ENCODE peak calls at places on chromosomes 2 and 18, in eight cellular contexts. W, Q, Z, C, P, G, V and E are unnamed samples.

GRCh38 chr2:94994914-94995236 is 30.6 kb upstream of the MAL start:
- DNase-seq in C (no peak), G (no peak), Z (no peak), Q (no peak), V (no peak), P (no peak), W (no peak), E (no peak)

GRCh38 chr2:210859314-210859713 is 302.9 kb downstream of the CPS1 start:
- DNase-seq in Z (no peak), P (no peak), V (no peak), C (no peak), G (no peak), Q (no peak), W (no peak), E (no peak)

GRCh38 chr2:46101557-46102220 is 195.5 kb upstream of the EPAS1 start:
- DNase-seq in P (no peak), C (no peak), G (no peak), Z (no peak), V (no peak), Q (no peak), W (no peak), E (no peak)

GRCh38 chr2:60808330-60808801 is 52.3 kb downstream of the PAPOLG start:
- DNase-seq in W (no peak), P (peak), C (no peak), V (no peak), Q (peak), Z (no peak), G (peak), E (no peak)

GRCh38 chr18:8657873-8658521 is 47.4 kb upstream of the MTCL1 start:
- DNase-seq in P (peak), W (no peak), V (no peak), C (peak), Z (no peak), Q (no peak), G (no peak), E (no peak)

GRCh38 chr2:143776531-143776930 is 647.3 kb downstream of the ARHGAP15 start:
- DNase-seq in V (no peak), Q (no peak), P (no peak), C (no peak), Z (no peak), W (no peak), G (no peak), E (no peak)

GRCh38 chr2:198368089-198368488 is 563.7 kb downstream of the PLCL1 start:
- DNase-seq in Q (no peak), W (no peak), C (no peak), G (no peak), P (no peak), Z (no peak), V (no peak), E (no peak)

GRCh38 chr18:59159986-59160385 is 20.3 kb downstream of the SEC11C start:
- DNase-seq in C (no peak), P (no peak), Z (no peak), W (no peak), V (no peak), Q (no peak), G (no peak), E (no peak)

GRCh38 chr2:59025157-59025757 is 784.1 kb upstream of the FANCL start:
- DNase-seq in W (peak), G (peak), Q (peak), V (no peak), Z (peak), C (peak), P (peak), E (peak)

GRCh38 chr18:51339866-51340265 is 142.4 kb upstream of the MEX3C start:
- DNase-seq in Q (no peak), C (no peak), W (no peak), P (no peak), V (no peak), G (no peak), Z (no peak), E (no peak)

GRCh38 chr18:13823707-13824395 is at the start of gene MC5R:
- DNase-seq in Q (no peak), W (no peak), G (peak), P (peak), Z (peak), V (no peak), C (peak), E (no peak)
- H3K9ac ChIP-seq in Q (no peak), W (no peak), G (no peak), P (no peak), Z (no peak), V (no peak), C (no peak), E (no peak)

GRCh38 chr2:9142551-9143263 is 63.9 kb upstream of the ASAP2 start:
- DNase-seq in G (peak), P (peak), V (no peak), Q (peak), W (peak), C (peak), Z (peak), E (no peak)
- TF ChIP-seq POLR2AphosphoS5 in G (no peak), P (peak), V (no peak), Q (peak), W (peak), C (no peak), Z (peak), E (no peak)

DNA sequence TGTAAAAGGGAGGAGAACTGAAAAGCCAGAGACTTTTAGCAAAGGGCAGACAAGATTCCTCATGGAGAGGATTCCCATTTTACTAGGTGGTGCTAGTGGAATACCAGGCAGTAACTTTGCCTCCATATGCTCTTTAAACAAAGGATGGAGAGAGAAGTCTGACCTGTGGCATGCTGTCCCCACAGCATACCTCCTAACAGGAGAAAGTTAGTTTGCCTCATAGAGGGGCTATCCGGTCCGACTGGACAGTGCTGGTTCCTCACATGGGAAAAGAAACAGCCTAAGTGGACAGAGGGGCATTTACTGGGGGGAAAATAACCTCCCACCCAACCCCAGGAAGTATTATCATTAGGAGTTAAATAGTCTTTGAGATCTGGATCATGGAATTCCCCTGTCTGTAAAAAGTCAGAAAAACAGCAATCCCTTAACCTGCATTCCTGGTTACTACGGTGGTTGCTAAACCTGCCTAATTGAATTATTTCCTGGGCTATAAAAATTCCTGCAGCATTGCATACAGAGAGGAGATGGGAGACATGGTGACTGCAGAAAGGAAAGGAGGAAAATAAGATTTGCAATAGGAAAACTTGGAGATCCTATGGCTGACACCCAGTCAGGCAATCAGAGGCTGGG is 31.5 kb upstream of the GMCL1 start:
- DNase-seq in G (no peak), P (no peak), W (no peak), Z (peak), V (no peak), C (no peak), Q (no peak), E (no peak)
- H3K9ac ChIP-seq in G (no peak), P (no peak), W (no peak), Z (peak), V (peak), C (peak), Q (no peak), E (no peak)

DNA sequence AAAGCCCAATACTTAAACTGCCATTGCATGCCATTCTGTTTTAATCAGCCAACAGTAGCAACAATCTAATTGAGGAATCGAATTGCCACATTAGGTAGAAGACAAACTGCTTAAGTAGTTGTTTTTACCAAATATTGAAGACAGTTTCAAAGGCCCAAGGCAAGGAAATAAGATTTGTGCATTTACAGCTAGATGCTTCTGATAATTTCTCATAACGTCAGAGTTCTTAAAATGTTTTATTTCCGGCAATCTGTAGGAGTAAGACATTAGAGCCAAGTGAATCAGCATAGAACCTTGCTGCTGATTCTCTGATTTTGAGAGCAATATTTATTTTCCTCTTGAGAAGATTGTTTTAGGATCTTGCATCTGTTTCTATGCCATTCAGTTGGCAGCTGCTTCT is 174.3 kb downstream of the RBM43 start:
- DNase-seq in Q (no peak), C (no peak), V (no peak), W (no peak), Z (no peak), P (no peak), G (no peak), E (peak)
- TF ChIP-seq POLR2AphosphoS5 in Q (no peak), C (no peak), V (no peak), W (no peak), Z (no peak), P (no peak), G (no peak), E (no peak)

DNA sequence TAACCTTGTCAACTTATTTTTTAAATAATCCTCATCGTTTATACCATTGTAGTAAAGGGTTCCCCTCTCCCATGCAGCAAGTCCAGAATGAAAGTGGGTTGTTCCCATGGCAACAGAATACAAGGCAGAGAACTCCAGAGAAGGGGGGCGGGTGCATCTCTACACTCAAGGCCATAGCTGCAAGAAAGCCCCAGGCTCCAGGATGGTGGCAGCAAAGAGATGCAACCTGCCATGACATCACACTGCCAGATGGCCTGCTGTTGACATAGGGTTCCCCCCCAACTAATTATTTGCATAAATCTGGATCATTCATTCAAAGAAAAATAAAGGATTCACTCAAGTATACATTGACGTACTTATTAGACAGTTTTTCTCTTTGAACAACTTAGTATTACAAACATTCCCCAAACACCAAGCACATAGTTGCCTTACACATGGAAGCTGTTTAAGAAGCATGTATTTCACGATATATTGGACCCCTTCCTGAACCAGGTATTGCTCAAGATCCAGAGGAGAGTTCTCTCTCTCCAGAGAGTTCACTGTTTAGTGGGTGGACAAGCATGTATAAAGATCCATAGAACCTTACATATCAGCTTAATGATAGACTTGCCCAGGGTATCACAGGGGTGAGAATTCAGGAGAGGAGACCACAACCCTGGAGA is 87.4 kb upstream of the KLF7 start:
- DNase-seq in V (no peak), P (no peak), G (no peak), C (peak), Z (no peak), W (no peak), Q (no peak), E (no peak)
- H3K9ac ChIP-seq in V (no peak), P (no peak), G (no peak), C (peak), Z (no peak), W (no peak), Q (no peak), E (no peak)

GRCh38 chr18:22088976-22089375 is 80.4 kb upstream of the GATA6 start:
- DNase-seq in W (no peak), V (no peak), Q (no peak), C (no peak), Z (no peak), G (no peak), P (no peak), E (no peak)

GRCh38 chr18:22086973-22087372 is 82.4 kb upstream of the GATA6 start:
- DNase-seq in Z (no peak), W (no peak), Q (no peak), G (no peak), C (no peak), P (no peak), V (no peak), E (no peak)

GRCh38 chr18:22088029-22088428 is 81.4 kb upstream of the GATA6 start:
- DNase-seq in P (no peak), G (no peak), C (no peak), W (no peak), Q (no peak), Z (no peak), V (no peak), E (no peak)

GRCh38 chr18:22082408-22082807 is 87.0 kb upstream of the GATA6 start:
- DNase-seq in C (no peak), Z (no peak), V (no peak), W (no peak), Q (no peak), G (no peak), P (no peak), E (no peak)

GRCh38 chr18:22084547-22084946 is 84.8 kb upstream of the GATA6 start:
- DNase-seq in G (peak), W (no peak), C (no peak), P (no peak), Z (no peak), Q (no peak), V (no peak), E (no peak)
- TF ChIP-seq POLR2AphosphoS5 in G (no peak), W (no peak), C (no peak), P (no peak), Z (no peak), Q (no peak), V (no peak), E (no peak)